ENCODE peak calls at places on chromosomes 12 and 14, in nine cellular contexts. One of them, this sample, is unnamed.
A peak's percentile ranks its signal among the peaks of the same experiment; 100 is the strongest.

GRCh38 chr14:60862283-60862682 is 118.6 kb downstream of the TRMT5 start:
- DNase-seq in effector memory CD4-positive, alpha-beta T cell: no peak
- DNase-seq in CD4-positive, CD25-positive, alpha-beta regulatory T cell: no peak
- DNase-seq in aorta: no peak
- DNase-seq in mucosa of descending colon: no peak
- DNase-seq in Peyer's patch: peak; percentile 67
- DNase-seq in CD8-positive, alpha-beta T cell: no peak
- DNase-seq in fibroblast of lung: no peak
- DNase-seq in ovary: peak; percentile 66
- DNase-seq in this sample: peak; percentile 72

GRCh38 chr14:89641495-89642162 is 224.6 kb upstream of the FOXN3 start:
- DNase-seq in effector memory CD4-positive, alpha-beta T cell: no peak
- DNase-seq in CD4-positive, CD25-positive, alpha-beta regulatory T cell: peak; percentile 91
- DNase-seq in aorta: no peak
- DNase-seq in mucosa of descending colon: no peak
- DNase-seq in Peyer's patch: no peak
- DNase-seq in CD8-positive, alpha-beta T cell: no peak
- DNase-seq in fibroblast of lung: no peak
- DNase-seq in ovary: no peak
- DNase-seq in this sample: no peak

GRCh38 chr12:4307593-4308333 is 13.2 kb upstream of the TIGAR start:
- DNase-seq in effector memory CD4-positive, alpha-beta T cell: no peak
- DNase-seq in CD4-positive, CD25-positive, alpha-beta regulatory T cell: no peak
- DNase-seq in aorta: peak; percentile 81
- DNase-seq in mucosa of descending colon: peak; percentile 82
- DNase-seq in Peyer's patch: peak; percentile 87
- DNase-seq in CD8-positive, alpha-beta T cell: no peak
- DNase-seq in fibroblast of lung: peak; percentile 76
- DNase-seq in ovary: peak; percentile 59
- DNase-seq in this sample: peak; percentile 62

GRCh38 chr12:57087689-57088441 is 1.0 kb upstream of the NAB2 start:
- DNase-seq in effector memory CD4-positive, alpha-beta T cell: peak; percentile 70
- DNase-seq in CD4-positive, CD25-positive, alpha-beta regulatory T cell: peak; percentile 77
- DNase-seq in aorta: peak; percentile 95
- DNase-seq in mucosa of descending colon: peak; percentile 91
- DNase-seq in Peyer's patch: peak; percentile 94
- DNase-seq in CD8-positive, alpha-beta T cell: peak; percentile 64
- DNase-seq in fibroblast of lung: peak; percentile 97
- DNase-seq in ovary: peak; percentile 93
- DNase-seq in this sample: peak; percentile 63

GRCh38 chr14:51554953-51555352 is 96.8 kb upstream of the FRMD6 start:
- DNase-seq in effector memory CD4-positive, alpha-beta T cell: no peak
- DNase-seq in CD4-positive, CD25-positive, alpha-beta regulatory T cell: peak; percentile 25
- DNase-seq in aorta: no peak
- DNase-seq in mucosa of descending colon: no peak
- DNase-seq in Peyer's patch: no peak
- DNase-seq in CD8-positive, alpha-beta T cell: no peak
- DNase-seq in fibroblast of lung: peak; percentile 58
- DNase-seq in ovary: no peak
- DNase-seq in this sample: no peak

GRCh38 chr14:36524220-36524837 is 4.3 kb upstream of the NKX2-1 start:
- DNase-seq in effector memory CD4-positive, alpha-beta T cell: no peak
- DNase-seq in CD4-positive, CD25-positive, alpha-beta regulatory T cell: no peak
- DNase-seq in aorta: no peak
- DNase-seq in mucosa of descending colon: no peak
- DNase-seq in Peyer's patch: no peak
- DNase-seq in CD8-positive, alpha-beta T cell: no peak
- DNase-seq in fibroblast of lung: no peak
- DNase-seq in ovary: no peak
- DNase-seq in this sample: no peak

GRCh38 chr12:127570793-127571360 is 696.1 kb upstream of the TMEM132C start:
- DNase-seq in effector memory CD4-positive, alpha-beta T cell: no peak
- DNase-seq in CD4-positive, CD25-positive, alpha-beta regulatory T cell: no peak
- DNase-seq in aorta: no peak
- DNase-seq in mucosa of descending colon: no peak
- DNase-seq in Peyer's patch: no peak
- DNase-seq in CD8-positive, alpha-beta T cell: no peak
- DNase-seq in fibroblast of lung: no peak
- DNase-seq in ovary: no peak
- DNase-seq in this sample: no peak

GRCh38 chr12:117073611-117074010 is 25.6 kb downstream of the TESC start:
- DNase-seq in effector memory CD4-positive, alpha-beta T cell: no peak
- DNase-seq in CD4-positive, CD25-positive, alpha-beta regulatory T cell: no peak
- DNase-seq in aorta: peak; percentile 22
- DNase-seq in mucosa of descending colon: no peak
- DNase-seq in Peyer's patch: no peak
- DNase-seq in CD8-positive, alpha-beta T cell: no peak
- DNase-seq in fibroblast of lung: no peak
- DNase-seq in ovary: no peak
- DNase-seq in this sample: no peak

GRCh38 chr14:103281496-103282231 is 52.4 kb upstream of the EIF5 start:
- DNase-seq in effector memory CD4-positive, alpha-beta T cell: no peak
- DNase-seq in CD4-positive, CD25-positive, alpha-beta regulatory T cell: no peak
- DNase-seq in aorta: no peak
- DNase-seq in mucosa of descending colon: no peak
- DNase-seq in Peyer's patch: peak; percentile 62
- DNase-seq in CD8-positive, alpha-beta T cell: no peak
- DNase-seq in fibroblast of lung: peak; percentile 40
- DNase-seq in ovary: peak; percentile 69
- DNase-seq in this sample: peak; percentile 71

GRCh38 chr12:101021911-101022388 is 188.1 kb downstream of the SLC5A8 start:
- DNase-seq in effector memory CD4-positive, alpha-beta T cell: no peak
- DNase-seq in CD4-positive, CD25-positive, alpha-beta regulatory T cell: no peak
- DNase-seq in aorta: no peak
- DNase-seq in mucosa of descending colon: no peak
- DNase-seq in Peyer's patch: no peak
- DNase-seq in CD8-positive, alpha-beta T cell: no peak
- DNase-seq in fibroblast of lung: peak; percentile 97
- DNase-seq in ovary: no peak
- DNase-seq in this sample: no peak

GRCh38 chr12:98456583-98457573 is 58.5 kb upstream of the TMPO start:
- DNase-seq in effector memory CD4-positive, alpha-beta T cell: no peak
- DNase-seq in CD4-positive, CD25-positive, alpha-beta regulatory T cell: peak; percentile 20
- DNase-seq in aorta: peak; percentile 90
- DNase-seq in mucosa of descending colon: peak; percentile 51
- DNase-seq in Peyer's patch: no peak
- DNase-seq in CD8-positive, alpha-beta T cell: no peak
- DNase-seq in fibroblast of lung: peak; percentile 72
- DNase-seq in ovary: peak; percentile 37
- DNase-seq in this sample: no peak

GRCh38 chr12:117854339-117855012 is 114.3 kb downstream of the KSR2 start:
- DNase-seq in effector memory CD4-positive, alpha-beta T cell: no peak
- DNase-seq in CD4-positive, CD25-positive, alpha-beta regulatory T cell: peak; percentile 46
- DNase-seq in aorta: no peak
- DNase-seq in mucosa of descending colon: no peak
- DNase-seq in Peyer's patch: peak; percentile 67
- DNase-seq in CD8-positive, alpha-beta T cell: no peak
- DNase-seq in fibroblast of lung: peak; percentile 22
- DNase-seq in ovary: peak; percentile 21
- DNase-seq in this sample: no peak

GRCh38 chr12:4483885-4484823 is 38.5 kb upstream of the FGF6 start:
- DNase-seq in effector memory CD4-positive, alpha-beta T cell: no peak
- DNase-seq in CD4-positive, CD25-positive, alpha-beta regulatory T cell: no peak
- DNase-seq in aorta: no peak
- DNase-seq in mucosa of descending colon: no peak
- DNase-seq in Peyer's patch: no peak
- DNase-seq in CD8-positive, alpha-beta T cell: no peak
- DNase-seq in fibroblast of lung: no peak
- DNase-seq in ovary: no peak
- DNase-seq in this sample: no peak

GRCh38 chr12:6970096-6970527 is 352 bp downstream of the PHB2 start:
- DNase-seq in effector memory CD4-positive, alpha-beta T cell: no peak
- DNase-seq in CD4-positive, CD25-positive, alpha-beta regulatory T cell: no peak
- DNase-seq in aorta: no peak
- DNase-seq in mucosa of descending colon: no peak
- DNase-seq in Peyer's patch: no peak
- DNase-seq in CD8-positive, alpha-beta T cell: no peak
- DNase-seq in fibroblast of lung: no peak
- DNase-seq in ovary: peak; percentile 76
- DNase-seq in this sample: no peak

GRCh38 chr12:6966351-6966750 is 4.1 kb downstream of the PHB2 start:
- DNase-seq in effector memory CD4-positive, alpha-beta T cell: no peak
- DNase-seq in CD4-positive, CD25-positive, alpha-beta regulatory T cell: no peak
- DNase-seq in aorta: peak; percentile 33
- DNase-seq in mucosa of descending colon: no peak
- DNase-seq in Peyer's patch: peak; percentile 33
- DNase-seq in CD8-positive, alpha-beta T cell: no peak
- DNase-seq in fibroblast of lung: no peak
- DNase-seq in ovary: no peak
- DNase-seq in this sample: peak; percentile 2

GRCh38 chr12:6967548-6968100 is 2.8 kb downstream of the PHB2 start:
- DNase-seq in effector memory CD4-positive, alpha-beta T cell: no peak
- DNase-seq in CD4-positive, CD25-positive, alpha-beta regulatory T cell: no peak
- DNase-seq in aorta: peak; percentile 55
- DNase-seq in mucosa of descending colon: no peak
- DNase-seq in Peyer's patch: peak; percentile 58
- DNase-seq in CD8-positive, alpha-beta T cell: no peak
- DNase-seq in fibroblast of lung: no peak
- DNase-seq in ovary: peak; percentile 25
- DNase-seq in this sample: no peak

GRCh38 chr12:6965714-6966113 is 4.8 kb downstream of the PHB2 start:
- DNase-seq in effector memory CD4-positive, alpha-beta T cell: no peak
- DNase-seq in CD4-positive, CD25-positive, alpha-beta regulatory T cell: no peak
- DNase-seq in aorta: peak; percentile 28
- DNase-seq in mucosa of descending colon: no peak
- DNase-seq in Peyer's patch: no peak
- DNase-seq in CD8-positive, alpha-beta T cell: no peak
- DNase-seq in fibroblast of lung: no peak
- DNase-seq in ovary: no peak
- DNase-seq in this sample: no peak

DNA sequence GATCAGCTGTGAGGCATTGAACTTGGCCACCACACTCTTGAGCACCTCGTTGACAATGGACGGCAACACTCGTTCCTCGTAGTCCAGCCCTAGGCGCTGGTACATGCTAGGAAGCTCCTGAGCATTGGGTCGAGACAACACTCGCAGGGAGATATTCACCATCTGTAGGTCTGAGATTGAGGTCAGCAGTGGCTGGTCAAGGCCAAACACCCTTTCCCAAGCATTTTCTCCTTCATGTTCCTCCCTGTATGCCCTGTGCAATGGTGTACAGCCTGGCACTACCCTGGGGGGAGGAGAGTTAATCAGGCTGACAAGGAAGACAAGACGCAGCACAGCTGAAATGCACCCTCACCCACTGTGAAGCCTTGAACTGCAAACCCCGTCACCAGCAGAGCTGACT is 2.0 kb downstream of the PHB2 start:
- DNase-seq in effector memory CD4-positive, alpha-beta T cell: no peak
- DNase-seq in CD4-positive, CD25-positive, alpha-beta regulatory T cell: no peak
- DNase-seq in aorta: peak; percentile 46
- DNase-seq in mucosa of descending colon: no peak
- DNase-seq in Peyer's patch: no peak
- DNase-seq in CD8-positive, alpha-beta T cell: no peak
- DNase-seq in fibroblast of lung: no peak
- DNase-seq in ovary: peak; percentile 31
- DNase-seq in this sample: no peak
- H3K4me1 ChIP-seq in effector memory CD4-positive, alpha-beta T cell: peaks cover 29% of the 10 kb centered on the region
- H3K4me1 ChIP-seq in CD4-positive, CD25-positive, alpha-beta regulatory T cell: peaks cover 32% of the 10 kb centered on the region
- H3K4me1 ChIP-seq in aorta: peaks cover 5% of the 10 kb centered on the region
- H3K4me1 ChIP-seq in mucosa of descending colon: peaks cover 34% of the 10 kb centered on the region
- H3K4me1 ChIP-seq in Peyer's patch: peaks cover 17% of the 10 kb centered on the region
- H3K4me1 ChIP-seq in CD8-positive, alpha-beta T cell: peaks cover 36% of the 10 kb centered on the region
- H3K4me1 ChIP-seq in fibroblast of lung: peaks cover 7% of the 10 kb centered on the region
- H3K4me1 ChIP-seq in ovary: peaks cover 7% of the 10 kb centered on the region
- H3K4me1 ChIP-seq in this sample: peaks cover 35% of the 10 kb centered on the region

DNA sequence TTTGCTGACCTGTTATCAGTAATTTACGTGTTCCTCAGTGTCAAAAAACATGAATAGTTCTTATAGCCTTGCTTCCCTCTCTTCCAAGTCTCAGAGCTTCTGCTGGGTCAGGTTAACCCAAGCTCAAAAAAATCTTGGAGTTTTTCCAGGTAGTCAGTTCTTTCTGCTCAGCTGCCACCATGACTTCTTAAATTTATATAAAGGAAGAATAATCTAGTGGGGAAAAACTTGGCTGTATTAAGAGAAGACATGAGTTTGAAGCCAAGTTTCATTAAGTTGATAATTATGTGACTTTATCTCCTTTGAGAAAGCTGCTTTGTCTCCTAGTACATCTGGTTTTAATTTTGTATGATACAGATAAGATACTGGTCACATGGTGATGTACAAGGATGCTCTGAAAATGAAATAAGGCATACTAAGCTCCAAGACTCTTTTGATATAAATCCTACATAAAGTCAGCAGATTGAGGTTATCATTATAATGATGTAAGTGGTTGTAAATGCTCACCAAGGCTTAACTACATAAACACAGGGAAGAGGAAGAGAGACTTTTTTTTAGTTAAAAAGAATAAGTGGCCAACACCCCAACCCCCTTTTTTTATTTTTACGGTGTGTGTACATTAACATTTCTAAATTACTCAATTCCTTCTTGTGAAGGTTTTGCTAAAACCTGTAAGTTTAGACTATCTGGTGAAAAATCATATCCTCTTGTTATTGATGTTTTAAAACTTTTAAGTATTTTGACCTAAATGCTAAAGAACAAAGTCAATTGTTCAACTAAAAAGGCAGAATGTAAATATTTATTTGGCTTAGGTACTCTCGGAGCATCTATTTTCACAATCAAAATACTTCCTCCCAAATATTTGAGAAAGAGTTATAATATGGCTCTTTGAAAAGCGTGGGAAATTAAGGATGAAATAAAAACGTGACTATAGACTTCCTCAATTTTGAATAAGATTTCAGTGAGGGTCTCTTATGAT is 84.1 kb upstream of the SLC38A2 start:
- DNase-seq in effector memory CD4-positive, alpha-beta T cell: no peak
- DNase-seq in CD4-positive, CD25-positive, alpha-beta regulatory T cell: no peak
- DNase-seq in aorta: no peak
- DNase-seq in mucosa of descending colon: no peak
- DNase-seq in Peyer's patch: no peak
- DNase-seq in CD8-positive, alpha-beta T cell: no peak
- DNase-seq in fibroblast of lung: peak; percentile 45
- DNase-seq in ovary: no peak
- DNase-seq in this sample: no peak
- H3K4me1 ChIP-seq in effector memory CD4-positive, alpha-beta T cell: peaks cover 31% of the 10 kb centered on the region
- H3K4me1 ChIP-seq in CD4-positive, CD25-positive, alpha-beta regulatory T cell: peaks cover 25% of the 10 kb centered on the region
- H3K4me1 ChIP-seq in aorta: peaks cover 13% of the 10 kb centered on the region
- H3K4me1 ChIP-seq in mucosa of descending colon: no peaks in the 10 kb centered on the region
- H3K4me1 ChIP-seq in Peyer's patch: peaks cover 18% of the 10 kb centered on the region
- H3K4me1 ChIP-seq in CD8-positive, alpha-beta T cell: peaks cover 63% of the 10 kb centered on the region
- H3K4me1 ChIP-seq in fibroblast of lung: peaks cover 3% of the 10 kb centered on the region
- H3K4me1 ChIP-seq in ovary: peaks cover 25% of the 10 kb centered on the region
- H3K4me1 ChIP-seq in this sample: peaks cover 39% of the 10 kb centered on the region

DNA sequence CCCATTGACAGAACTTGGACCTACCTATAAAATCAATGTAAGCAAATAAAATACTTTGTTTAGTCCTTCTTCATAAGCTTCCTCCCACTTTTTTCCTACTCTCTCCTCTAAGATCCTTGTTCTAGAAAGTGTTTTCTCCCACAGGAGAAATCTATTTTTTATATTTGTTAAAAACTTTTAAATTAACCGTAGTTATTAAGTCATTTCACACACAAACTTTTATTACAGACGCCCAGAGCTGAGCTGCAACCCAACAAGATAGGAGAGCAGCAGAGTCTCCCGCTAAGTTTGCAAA is 27.7 kb downstream of the DAD1 start:
- DNase-seq in effector memory CD4-positive, alpha-beta T cell: no peak
- DNase-seq in CD4-positive, CD25-positive, alpha-beta regulatory T cell: no peak
- DNase-seq in aorta: no peak
- DNase-seq in mucosa of descending colon: no peak
- DNase-seq in Peyer's patch: no peak
- DNase-seq in CD8-positive, alpha-beta T cell: no peak
- DNase-seq in fibroblast of lung: no peak
- DNase-seq in ovary: no peak
- DNase-seq in this sample: no peak
- H3K4me1 ChIP-seq in effector memory CD4-positive, alpha-beta T cell: peaks cover 94% of the 10 kb centered on the region
- H3K4me1 ChIP-seq in CD4-positive, CD25-positive, alpha-beta regulatory T cell: peaks cover 97% of the 10 kb centered on the region
- H3K4me1 ChIP-seq in aorta: no peaks in the 10 kb centered on the region
- H3K4me1 ChIP-seq in mucosa of descending colon: peaks cover 49% of the 10 kb centered on the region
- H3K4me1 ChIP-seq in Peyer's patch: peaks cover 52% of the 10 kb centered on the region
- H3K4me1 ChIP-seq in CD8-positive, alpha-beta T cell: peaks cover 90% of the 10 kb centered on the region
- H3K4me1 ChIP-seq in fibroblast of lung: peaks cover 4% of the 10 kb centered on the region
- H3K4me1 ChIP-seq in ovary: no peaks in the 10 kb centered on the region
- H3K4me1 ChIP-seq in this sample: peaks cover 32% of the 10 kb centered on the region

GRCh38 chr12:93882763-93883162 is 205.6 kb downstream of the CRADD start:
- DNase-seq in effector memory CD4-positive, alpha-beta T cell: no peak
- DNase-seq in CD4-positive, CD25-positive, alpha-beta regulatory T cell: no peak
- DNase-seq in aorta: no peak
- DNase-seq in mucosa of descending colon: no peak
- DNase-seq in Peyer's patch: no peak
- DNase-seq in CD8-positive, alpha-beta T cell: no peak
- DNase-seq in fibroblast of lung: no peak
- DNase-seq in ovary: no peak
- DNase-seq in this sample: no peak
- H3K4me1 ChIP-seq in effector memory CD4-positive, alpha-beta T cell: no peaks in the 10 kb centered on the region
- H3K4me1 ChIP-seq in CD4-positive, CD25-positive, alpha-beta regulatory T cell: peaks cover 11% of the 10 kb centered on the region
- H3K4me1 ChIP-seq in aorta: no peaks in the 10 kb centered on the region
- H3K4me1 ChIP-seq in mucosa of descending colon: no peaks in the 10 kb centered on the region
- H3K4me1 ChIP-seq in Peyer's patch: no peaks in the 10 kb centered on the region
- H3K4me1 ChIP-seq in CD8-positive, alpha-beta T cell: no peaks in the 10 kb centered on the region
- H3K4me1 ChIP-seq in fibroblast of lung: peaks cover 2% of the 10 kb centered on the region
- H3K4me1 ChIP-seq in ovary: no peaks in the 10 kb centered on the region
- H3K4me1 ChIP-seq in this sample: peaks cover 9% of the 10 kb centered on the region